ENCODE peak calls at places on chromosomes 1 and 21, in four cellular contexts. C is ovary, L is right lobe of liver, W is lower lobe of right lung. G is an unnamed sample. For H3K9me3, the result is how much of the 10 kb centered on the place peaks cover.

GRCh38 chr1:220410681-220411080 is 117.3 kb upstream of the MARK1 start:
- DNase-seq in C (no peak), L (no peak), W (no peak), G (no peak)

GRCh38 chr1:244050835-244051444 is at the start of gene ZBTB18:
- DNase-seq in W (no peak), L (no peak), C (no peak), G (no peak)

GRCh38 chr1:186994816-186995361 is 166.1 kb downstream of the PLA2G4A start:
- DNase-seq in L (no peak), C (no peak), W (no peak), G (no peak)

GRCh38 chr1:236727521-236727920 is 41.2 kb downstream of the ACTN2 start:
- DNase-seq in L (no peak), W (no peak), C (no peak), G (no peak)

GRCh38 chr21:44487831-44488230 is 32.5 kb downstream of the LRRC3 start:
- DNase-seq in L (no peak), W (no peak), C (no peak), G (no peak)

GRCh38 chr1:223819730-223820514 is 25.8 kb downstream of the TP53BP2 start:
- DNase-seq in L (no peak), C (no peak), W (no peak), G (no peak)

GRCh38 chr1:37238376-37239224 is 204.3 kb upstream of the GRIK3 start:
- DNase-seq in W (no peak), C (no peak), L (no peak), G (no peak)

GRCh38 chr1:48697066-48697707 is 79.5 kb downstream of the BEND5 start:
- DNase-seq in W (peak), C (peak), L (peak), G (peak)

GRCh38 chr1:205505791-205506190 is 1.3 kb downstream of the CDK18 start:
- DNase-seq in C (peak), L (peak), W (peak), G (no peak)

GRCh38 chr21:42554251-42554937 is 40.7 kb downstream of the SLC37A1 start:
- DNase-seq in W (no peak), C (no peak), L (no peak), G (no peak)

GRCh38 chr1:202129453-202130274 is 6.9 kb downstream of the GPR37L1 start:
- DNase-seq in L (no peak), W (no peak), C (no peak), G (no peak)

GRCh38 chr21:45463871-45464270 is 58.9 kb downstream of the COL18A1 start:
- DNase-seq in L (peak), W (no peak), C (no peak), G (no peak)

GRCh38 chr1:226960944-226961765 is 21.1 kb downstream of the COQ8A start:
- DNase-seq in W (no peak), L (no peak), C (no peak), G (no peak)

GRCh38 chr1:108643492-108644333 is 17.2 kb downstream of the HENMT1 start:
- DNase-seq in W (no peak), L (no peak), C (no peak), G (peak)

GRCh38 chr1:185170291-185170848 is 13.4 kb downstream of the SWT1 start:
- DNase-seq in W (no peak), C (no peak), L (peak), G (peak)

GRCh38 chr1:160264795-160265307 is 2.5 kb upstream of the DCAF8 start:
- DNase-seq in C (no peak), W (no peak), L (no peak), G (no peak)

GRCh38 chr1:191595170-191595569 is 563.1 kb upstream of the RGS18 start:
- DNase-seq in C (no peak), L (no peak), W (no peak), G (no peak)

GRCh38 chr1:153259387-153259786 is at the start of gene LORICRIN:
- DNase-seq in L (no peak), W (no peak), C (no peak), G (no peak)

GRCh38 chr1:153262462-153263157 is 3.1 kb downstream of the LORICRIN start:
- DNase-seq in C (no peak), L (no peak), W (no peak), G (no peak)

GRCh38 chr1:153260473-153260979 is 1.0 kb downstream of the LORICRIN start:
- DNase-seq in L (no peak), W (no peak), C (no peak), G (no peak)

GRCh38 chr1:153261793-153262371 is 2.4 kb downstream of the LORICRIN start:
- DNase-seq in W (no peak), C (no peak), L (no peak), G (no peak)

DNA sequence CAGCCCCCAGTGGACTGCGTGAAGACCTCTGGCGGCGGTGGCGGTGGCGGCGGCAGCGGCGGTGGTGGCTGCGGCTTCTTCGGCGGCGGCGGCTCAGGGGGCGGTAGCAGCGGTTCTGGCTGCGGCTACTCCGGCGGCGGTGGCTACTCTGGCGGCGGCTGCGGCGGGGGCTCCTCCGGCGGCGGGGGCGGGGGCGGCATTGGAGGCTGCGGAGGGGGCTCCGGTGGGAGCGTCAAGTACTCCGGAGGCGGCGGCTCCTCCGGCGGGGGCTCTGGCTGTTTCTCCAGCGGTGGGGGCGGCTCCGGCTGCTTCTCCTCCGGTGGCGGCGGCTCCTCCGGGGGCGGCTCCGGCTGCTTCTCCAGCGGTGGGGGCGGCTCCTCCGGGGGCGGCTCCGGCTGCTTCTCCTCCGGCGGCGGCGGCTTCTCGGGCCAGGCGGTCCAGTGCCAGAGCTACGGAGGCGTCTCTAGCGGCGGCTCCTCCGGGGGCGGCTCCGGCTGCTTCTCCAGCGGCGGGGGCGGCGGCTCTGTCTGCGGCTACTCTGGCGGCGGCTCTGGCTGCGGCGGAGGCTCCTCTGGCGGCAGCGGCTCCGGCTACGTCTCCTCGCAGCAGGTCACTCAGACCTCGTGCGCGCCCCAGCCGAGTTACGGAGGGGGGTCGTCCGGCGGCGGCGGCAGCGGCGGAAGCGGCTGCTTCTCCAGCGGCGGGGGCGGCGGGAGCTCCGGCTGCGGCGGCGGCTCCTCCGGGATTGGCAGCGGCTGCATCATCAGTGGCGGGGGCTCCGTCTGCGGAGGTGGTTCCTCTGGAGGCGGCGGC is 1.7 kb downstream of the LORICRIN start:
- DNase-seq in L (peak), C (peak), W (peak), G (no peak)
- H3K4me3 ChIP-seq in L (peak), C (peak), W (peak), G (peak)

DNA sequence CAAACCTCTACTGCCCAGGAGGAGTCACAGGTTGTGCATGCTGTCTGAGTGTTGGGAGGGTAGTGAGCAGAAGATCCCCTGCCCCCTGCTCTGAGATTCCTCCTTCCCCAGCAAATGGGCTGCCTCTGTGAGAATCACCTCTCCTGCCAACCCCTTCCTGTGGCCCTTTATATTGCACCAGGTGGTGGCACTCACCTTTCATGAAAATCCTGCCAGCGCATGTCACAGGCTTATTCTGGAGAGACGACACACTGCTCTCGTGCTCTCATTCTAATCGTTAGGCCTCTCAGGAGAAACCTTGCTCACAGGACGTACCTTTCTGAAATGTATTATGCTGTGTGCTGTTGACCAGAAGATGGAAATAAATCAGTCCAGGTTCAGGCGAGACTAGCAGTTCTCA is 113.7 kb downstream of the RGL1 start:
- DNase-seq in W (no peak), C (no peak), L (no peak), G (no peak)
- TF ChIP-seq CTCF in W (no peak), C (no peak), L (no peak), G (no peak)

GRCh38 chr1:4303303-4303702 is 351.1 kb upstream of the AJAP1 start:
- DNase-seq in L (no peak), C (no peak), W (no peak), G (no peak)
- H3K9me3 ChIP-seq in L (under half), C (under half), W (under half), G (under half)

GRCh38 chr1:62689524-62689923 is 1.3 kb upstream of the DOCK7 start:
- DNase-seq in L (no peak), C (no peak), W (no peak), G (no peak)
- H3K4me3 ChIP-seq in L (no peak), C (no peak), W (no peak), G (no peak)

G was measured in Peyer's patch.